ENCODE peak calls at places on chromosomes 1 and 21, in five cellular contexts. G is T-helper 2 cell; Y is germinal center; T is CD8-positive, alpha-beta memory T cell; N is AG08395. Q is an unnamed sample.
A peak's percentile ranks its signal among the peaks of the same experiment; 100 is the strongest.

GRCh38 chr1:94754570-94754969 is 65.6 kb upstream of the SLC44A3 start:
- DNase-seq in T (no peak), Y (no peak), N (no peak), G (no peak), Q (no peak)

GRCh38 chr1:42035830-42036604 is 117.2 kb upstream of the GUCA2B start:
- DNase-seq in T (peak; percentile 96), Y (peak; percentile 96), N (peak; percentile 97), G (peak; percentile 92), Q (peak; percentile 98)

GRCh38 chr1:6097117-6097595 is 51.5 kb downstream of the KCNAB2 start:
- DNase-seq in Y (no peak), N (no peak), G (no peak), T (no peak), Q (no peak)

GRCh38 chr1:206686486-206687249 is 2.0 kb downstream of the MAPKAPK2 start:
- DNase-seq in N (no peak), T (peak; percentile 49), Y (peak; percentile 64), G (peak; percentile 60), Q (peak; percentile 33)

GRCh38 chr1:97841369-97841768 is 79.5 kb downstream of the DPYD start:
- DNase-seq in Y (no peak), G (no peak), T (no peak), N (no peak), Q (no peak)

GRCh38 chr1:121418369-121419049 is 233.7 kb downstream of the SRGAP2C start:
- DNase-seq in Y (no peak), G (no peak), T (no peak), N (no peak), Q (no peak)

GRCh38 chr21:35593000-35593502 is 467.3 kb downstream of the SETD4 start:
- DNase-seq in Y (no peak), G (no peak), T (no peak), N (no peak), Q (no peak)

GRCh38 chr21:29933088-29933487 is 6.7 kb downstream of the GRIK1 start:
- DNase-seq in T (no peak), N (no peak), Y (no peak), G (no peak), Q (no peak)

GRCh38 chr1:27218736-27219135 is 15.7 kb upstream of the WDTC1 start:
- DNase-seq in Y (no peak), N (no peak), T (no peak), G (no peak), Q (no peak)

GRCh38 chr1:234208791-234209190 is 164.5 kb upstream of the COA6 start:
- DNase-seq in G (no peak), N (no peak), Y (no peak), T (no peak), Q (no peak)

GRCh38 chr1:31755850-31756492 is 8.2 kb downstream of the ADGRB2 start:
- DNase-seq in N (no peak), G (no peak), T (no peak), Y (no peak), Q (no peak)

GRCh38 chr1:46411601-46412341 is 17.7 kb downstream of the FAAH start:
- DNase-seq in T (no peak), G (no peak), Y (no peak), N (no peak), Q (no peak)

GRCh38 chr1:42947965-42948732 is 10.5 kb downstream of the SLC2A1 start:
- DNase-seq in Y (no peak), N (no peak), G (no peak), T (no peak), Q (no peak)

GRCh38 chr1:10515627-10516026 is 40.9 kb downstream of the PEX14 start:
- DNase-seq in N (no peak), T (no peak), Y (no peak), G (no peak), Q (no peak)

GRCh38 chr1:238624786-238625185 is 734.1 kb upstream of the ZP4 start:
- DNase-seq in N (no peak), Y (no peak), T (no peak), G (no peak), Q (no peak)

GRCh38 chr1:206713910-206714312 is 29.2 kb downstream of the MAPKAPK2 start:
- DNase-seq in T (no peak), G (no peak), Y (no peak), N (no peak), Q (no peak)

GRCh38 chr1:89465201-89465600 is 59.4 kb upstream of the LRRC8B start:
- DNase-seq in T (no peak), N (no peak), Y (no peak), G (no peak), Q (no peak)

GRCh38 chr1:241646201-241646600 is 5.9 kb upstream of the WDR64 start:
- DNase-seq in Y (no peak), N (no peak), T (no peak), G (no peak), Q (no peak)

GRCh38 chr1:98688110-98688739 is 26.7 kb downstream of the SNX7 start:
- DNase-seq in G (no peak), Y (no peak), N (no peak), T (no peak), Q (no peak)

GRCh38 chr1:204844326-204844725 is 26.3 kb upstream of the NFASC start:
- DNase-seq in G (no peak), Y (no peak), N (no peak), T (no peak), Q (no peak)

GRCh38 chr1:156901966-156902922 is 8.7 kb downstream of the PEAR1 start:
- DNase-seq in T (no peak), N (no peak), G (no peak), Y (no peak), Q (no peak)

GRCh38 chr1:9086060-9086459 is 16.6 kb upstream of the SLC2A5 start:
- DNase-seq in N (no peak), T (no peak), G (no peak), Y (no peak), Q (no peak)

GRCh38 chr1:194318790-194319280 is 1132.4 kb upstream of the B3GALT2 start:
- DNase-seq in N (no peak), G (no peak), Y (no peak), T (no peak), Q (no peak)

GRCh38 chr1:39272791-39273071 is 68.2 kb downstream of the MACF1 start:
- DNase-seq in G (no peak), N (no peak), Y (no peak), T (no peak), Q (no peak)

GRCh38 chr1:101073836-101074235 is 48.3 kb upstream of the DPH5 start:
- DNase-seq in G (no peak), N (no peak), Y (no peak), T (no peak), Q (no peak)

GRCh38 chr1:185373813-185374524 is 56.9 kb upstream of the IVNS1ABP start:
- DNase-seq in N (peak; percentile 45), T (no peak), Y (no peak), G (no peak), Q (no peak)

GRCh38 chr21:46084709-46085108 is 13.2 kb upstream of the COL6A2 start:
- DNase-seq in G (no peak), Y (no peak), T (no peak), N (no peak), Q (no peak)

GRCh38 chr21:39952265-39952664 is 85.0 kb downstream of the PCP4 start:
- DNase-seq in Y (no peak), G (no peak), N (no peak), T (no peak), Q (no peak)

GRCh38 chr21:43194303-43195130 is 25.7 kb downstream of the CRYAA start:
- DNase-seq in G (no peak), Y (no peak), N (no peak), T (no peak), Q (peak; percentile 1)

GRCh38 chr1:206769331-206769731 is 1.2 kb upstream of the IL19 start:
- DNase-seq in G (peak; percentile 59), T (no peak), N (no peak), Y (peak; percentile 30), Q (no peak)

GRCh38 chr1:15090373-15090772 is 63.2 kb upstream of the TMEM51 start:
- DNase-seq in N (no peak), T (no peak), Y (no peak), G (no peak), Q (no peak)